ENCODE peak calls at places on chromosomes 7 and 10, in ten cellular contexts. C, K, F, E, P, M, H, I, D and G are unnamed samples.

GRCh38 chr10:118423800-118424479 is 81.8 kb upstream of the FAM204A start:
- DNase-seq in C (peak; percentile 86), K (peak; percentile 85), F (peak; percentile 92), E (peak; percentile 67), P (no peak), M (peak; percentile 43), H (peak; percentile 84), I (peak; percentile 88), D (peak; percentile 88), G (peak; percentile 25)

GRCh38 chr7:26477381-26477780 is 185.7 kb downstream of the SNX10 start:
- DNase-seq in C (no peak), K (no peak), F (no peak), E (no peak), P (no peak), M (no peak), H (no peak), I (no peak), D (no peak), G (no peak)

GRCh38 chr10:12320892-12321291 is 28.5 kb upstream of the CAMK1D start:
- DNase-seq in C (no peak), K (no peak), F (no peak), E (no peak), P (no peak), M (no peak), H (no peak), I (no peak), D (no peak), G (no peak)

GRCh38 chr10:20084451-20084850 is 268.2 kb downstream of the PLXDC2 start:
- DNase-seq in C (no peak), K (no peak), F (no peak), E (no peak), P (no peak), M (no peak), H (no peak), I (no peak), D (no peak), G (no peak)

GRCh38 chr10:71191459-71192113 is 20.8 kb upstream of the UNC5B start:
- DNase-seq in C (no peak), K (no peak), F (no peak), E (no peak), P (no peak), M (no peak), H (no peak), I (no peak), D (no peak), G (no peak)

GRCh38 chr7:1662767-1663166 is 7.3 kb upstream of the ELFN1 start:
- DNase-seq in C (no peak), K (no peak), F (no peak), E (no peak), P (peak; percentile 59), M (no peak), H (no peak), I (no peak), D (peak; percentile 65), G (no peak)

GRCh38 chr10:70932415-70933196 is 44.2 kb upstream of the PCBD1 start:
- DNase-seq in C (peak; percentile 9), K (no peak), F (no peak), E (no peak), P (no peak), M (no peak), H (no peak), I (no peak), D (no peak), G (no peak)

GRCh38 chr7:67625257-67625713 is 628.7 kb downstream of the TYW1 start:
- DNase-seq in C (peak; percentile 84), K (peak; percentile 37), F (peak; percentile 20), E (peak; percentile 32), P (peak; percentile 38), M (peak; percentile 6), H (peak; percentile 87), I (peak; percentile 35), D (peak; percentile 81), G (peak; percentile 12)

GRCh38 chr10:33015798-33016547 is 57.9 kb upstream of the ITGB1 start:
- DNase-seq in C (peak; percentile 26), K (peak; percentile 41), F (no peak), E (peak; percentile 88), P (no peak), M (no peak), H (no peak), I (peak; percentile 88), D (no peak), G (no peak)

GRCh38 chr10:79347894-79348639 is 798 bp downstream of the PPIF start:
- DNase-seq in C (peak; percentile 79), K (peak; percentile 65), F (no peak), E (peak; percentile 51), P (peak; percentile 94), M (peak; percentile 75), H (no peak), I (peak; percentile 68), D (peak; percentile 84), G (no peak)

GRCh38 chr7:47495269-47495875 is 86.5 kb downstream of the TNS3 start:
- DNase-seq in C (no peak), K (no peak), F (no peak), E (no peak), P (no peak), M (no peak), H (no peak), I (no peak), D (no peak), G (no peak)

GRCh38 chr7:124801330-124801895 is 35.8 kb upstream of the GPR37 start:
- DNase-seq in C (no peak), K (no peak), F (no peak), E (no peak), P (no peak), M (no peak), H (no peak), I (no peak), D (no peak), G (no peak)

GRCh38 chr7:16524332-16524731 is 2.3 kb upstream of the LRRC72 start:
- DNase-seq in C (no peak), K (no peak), F (no peak), E (no peak), P (no peak), M (no peak), H (no peak), I (no peak), D (no peak), G (no peak)

GRCh38 chr7:33998487-33998886 is 93.1 kb downstream of the BMPER start:
- DNase-seq in C (no peak), K (peak; percentile 83), F (no peak), E (no peak), P (peak; percentile 11), M (no peak), H (no peak), I (peak; percentile 65), D (no peak), G (no peak)

GRCh38 chr10:80453392-80453714 is 757 bp upstream of the TSPAN14 start:
- DNase-seq in C (no peak), K (no peak), F (no peak), E (no peak), P (no peak), M (peak; percentile 39), H (no peak), I (no peak), D (no peak), G (no peak)
- H3K4me3 ChIP-seq in C (peak overlapping the region; percentile 37), K (peak overlapping the region; percentile 55), F (peak overlapping the region; percentile 47), E (peak overlapping the region; percentile 55), P (no peak overlapping the region), M (peak overlapping the region; percentile 26), H (peak overlapping the region; percentile 67), I (peak overlapping the region; percentile 36), D (peak overlapping the region; percentile 92), G (peak overlapping the region; percentile 70)

DNA sequence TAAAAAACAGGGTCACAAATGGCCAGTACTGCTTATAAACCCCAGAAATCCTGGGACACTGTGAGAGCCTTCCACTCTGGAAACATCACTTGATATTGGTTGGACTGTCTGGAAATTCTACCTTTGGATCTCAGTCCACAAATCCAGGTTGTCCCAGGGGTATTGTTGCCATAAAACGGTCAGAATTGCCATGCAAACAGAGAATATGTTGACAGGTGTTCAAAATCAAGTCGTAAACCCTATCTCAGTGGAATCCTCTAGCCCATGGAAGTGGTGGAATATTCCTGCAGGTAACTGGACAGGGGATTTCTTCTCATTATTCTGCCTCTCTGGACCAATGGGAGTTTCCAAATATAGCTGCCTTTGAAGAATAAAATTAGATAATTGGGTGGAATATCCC is 31.2 kb upstream of the KCTD7 start:
- DNase-seq in C (no peak), K (no peak), F (no peak), E (no peak), P (no peak), M (no peak), H (no peak), I (no peak), D (no peak), G (no peak)
- H3K4me3 ChIP-seq in C (no peak overlapping the region), K (no peak overlapping the region), F (no peak overlapping the region), E (no peak overlapping the region), P (no peak overlapping the region), M (no peak overlapping the region), H (no peak overlapping the region), I (no peak overlapping the region), D (no peak overlapping the region), G (no peak overlapping the region)

GRCh38 chr10:13668126-13668525 is 81.4 kb downstream of the PRPF18 start:
- DNase-seq in C (no peak), K (no peak), F (no peak), E (no peak), P (no peak), M (no peak), H (no peak), I (no peak), D (no peak), G (no peak)
- H3K4me3 ChIP-seq in C (no peak overlapping the region), K (no peak overlapping the region), F (no peak overlapping the region), E (no peak overlapping the region), P (no peak overlapping the region), M (no peak overlapping the region), H (no peak overlapping the region), I (no peak overlapping the region), D (no peak overlapping the region), G (no peak overlapping the region)

DNA sequence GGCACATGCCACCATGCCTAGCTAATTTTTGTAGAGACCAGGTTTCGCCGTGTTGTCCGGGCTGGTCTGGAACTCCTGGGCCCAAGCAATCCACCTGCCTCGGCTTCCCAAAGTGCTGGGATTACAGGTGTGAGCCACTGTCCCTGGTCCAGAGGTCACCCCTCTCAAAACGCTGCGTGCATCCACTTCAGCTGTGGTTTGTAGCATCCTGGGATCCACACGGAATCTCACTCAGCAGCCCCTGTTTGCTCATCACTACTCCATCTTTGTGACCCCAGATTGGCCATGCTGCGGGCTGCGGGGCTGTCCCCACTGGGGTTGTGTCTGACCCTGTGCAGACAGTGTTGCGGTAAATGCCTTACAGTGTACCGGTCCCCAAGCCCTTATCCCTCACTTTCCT is 3.5 kb downstream of the INPP5A start:
- DNase-seq in C (no peak), K (no peak), F (no peak), E (no peak), P (no peak), M (no peak), H (no peak), I (no peak), D (no peak), G (no peak)
- H3K4me3 ChIP-seq in C (no peak overlapping the region), K (no peak overlapping the region), F (no peak overlapping the region), E (no peak overlapping the region), P (no peak overlapping the region), M (no peak overlapping the region), H (no peak overlapping the region), I (no peak overlapping the region), D (no peak overlapping the region), G (no peak overlapping the region)